ENCODE peak calls at places on chromosomes 2 and 18, in seven cellular contexts. X, I, C, M, E, R and B are unnamed samples.

GRCh38 chr2:173287594-173287993 is 67.1 kb upstream of the CDCA7 start:
- DNase-seq in X (no peak), I (no peak), C (no peak), M (no peak), E (no peak), R (no peak), B (no peak)

GRCh38 chr2:80222644-80223043 is 81.9 kb downstream of the LRRTM1 start:
- DNase-seq in X (no peak), I (no peak), C (no peak), M (no peak), E (no peak), R (no peak), B (no peak)

GRCh38 chr18:45384137-45384998 is 230.9 kb upstream of the SLC14A2 start:
- DNase-seq in X (no peak), I (no peak), C (peak; percentile 67), M (peak; percentile 29), E (peak; percentile 49), R (peak; percentile 16), B (no peak)

GRCh38 chr2:81225756-81226155 is 921.2 kb upstream of the LRRTM1 start:
- DNase-seq in X (no peak), I (no peak), C (no peak), M (no peak), E (no peak), R (no peak), B (no peak)

GRCh38 chr2:238970553-238971081 is 122.7 kb downstream of the TWIST2 start:
- DNase-seq in X (peak; percentile 74), I (peak; percentile 9), C (peak; percentile 49), M (peak; percentile 52), E (no peak), R (peak; percentile 33), B (no peak)

GRCh38 chr2:135980450-135981080 is 4.9 kb downstream of the DARS1 start:
- DNase-seq in X (no peak), I (no peak), C (no peak), M (no peak), E (no peak), R (no peak), B (no peak)

GRCh38 chr18:36354989-36355388 is 57.5 kb downstream of the FHOD3 start:
- DNase-seq in X (no peak), I (no peak), C (no peak), M (peak; percentile 48), E (no peak), R (no peak), B (no peak)

GRCh38 chr2:120863173-120863545 is 127.5 kb downstream of the GLI2 start:
- DNase-seq in X (peak; percentile 54), I (no peak), C (no peak), M (no peak), E (no peak), R (no peak), B (no peak)

GRCh38 chr2:97748397-97748796 is 35.0 kb downstream of the ZAP70 start:
- DNase-seq in X (no peak), I (no peak), C (no peak), M (no peak), E (no peak), R (no peak), B (no peak)

GRCh38 chr2:241561811-241562210 is 3.3 kb downstream of the BOK start:
- DNase-seq in X (peak; percentile 79), I (no peak), C (peak; percentile 80), M (peak; percentile 63), E (peak; percentile 45), R (no peak), B (no peak)

GRCh38 chr2:215812966-215813365 is 200.4 kb downstream of the MREG start:
- DNase-seq in X (no peak), I (no peak), C (no peak), M (no peak), E (no peak), R (no peak), B (no peak)

GRCh38 chr2:79952561-79952960 is 352.0 kb downstream of the LRRTM1 start:
- DNase-seq in X (no peak), I (no peak), C (no peak), M (no peak), E (no peak), R (no peak), B (no peak)

GRCh38 chr18:58235001-58235436 is 191.0 kb downstream of the NEDD4L start:
- DNase-seq in X (no peak), I (no peak), C (no peak), M (no peak), E (no peak), R (no peak), B (no peak)

GRCh38 chr2:14634223-14634884 is 1.8 kb downstream of the LRATD1 start:
- DNase-seq in X (peak; percentile 90), I (peak; percentile 44), C (peak; percentile 81), M (peak; percentile 76), E (peak; percentile 91), R (no peak), B (no peak)

GRCh38 chr18:75455249-75456183 is 28.0 kb upstream of the SMIM21 start:
- DNase-seq in X (no peak), I (no peak), C (no peak), M (peak; percentile 21), E (no peak), R (no peak), B (no peak)

GRCh38 chr2:5365871-5366461 is 326.2 kb upstream of the SOX11 start:
- DNase-seq in X (peak; percentile 74), I (peak; percentile 7), C (peak; percentile 19), M (peak; percentile 53), E (peak; percentile 38), R (no peak), B (no peak)

GRCh38 chr2:95044598-95044997 is 19.1 kb downstream of the MAL start:
- DNase-seq in X (no peak), I (no peak), C (no peak), M (no peak), E (no peak), R (no peak), B (no peak)

GRCh38 chr2:161241894-161242293 is 66.3 kb upstream of the PSMD14 start:
- DNase-seq in X (no peak), I (no peak), C (no peak), M (no peak), E (no peak), R (no peak), B (no peak)

GRCh38 chr2:161237397-161238263 is 70.6 kb upstream of the PSMD14 start:
- DNase-seq in X (peak; percentile 64), I (no peak), C (peak; percentile 87), M (peak; percentile 71), E (peak; percentile 40), R (no peak), B (no peak)

GRCh38 chr2:161239416-161240109 is 68.7 kb upstream of the PSMD14 start:
- DNase-seq in X (peak; percentile 46), I (no peak), C (no peak), M (no peak), E (peak; percentile 23), R (no peak), B (no peak)

GRCh38 chr2:161238264-161238558 is 70.0 kb upstream of the PSMD14 start:
- DNase-seq in X (no peak), I (no peak), C (no peak), M (no peak), E (no peak), R (no peak), B (no peak)

DNA sequence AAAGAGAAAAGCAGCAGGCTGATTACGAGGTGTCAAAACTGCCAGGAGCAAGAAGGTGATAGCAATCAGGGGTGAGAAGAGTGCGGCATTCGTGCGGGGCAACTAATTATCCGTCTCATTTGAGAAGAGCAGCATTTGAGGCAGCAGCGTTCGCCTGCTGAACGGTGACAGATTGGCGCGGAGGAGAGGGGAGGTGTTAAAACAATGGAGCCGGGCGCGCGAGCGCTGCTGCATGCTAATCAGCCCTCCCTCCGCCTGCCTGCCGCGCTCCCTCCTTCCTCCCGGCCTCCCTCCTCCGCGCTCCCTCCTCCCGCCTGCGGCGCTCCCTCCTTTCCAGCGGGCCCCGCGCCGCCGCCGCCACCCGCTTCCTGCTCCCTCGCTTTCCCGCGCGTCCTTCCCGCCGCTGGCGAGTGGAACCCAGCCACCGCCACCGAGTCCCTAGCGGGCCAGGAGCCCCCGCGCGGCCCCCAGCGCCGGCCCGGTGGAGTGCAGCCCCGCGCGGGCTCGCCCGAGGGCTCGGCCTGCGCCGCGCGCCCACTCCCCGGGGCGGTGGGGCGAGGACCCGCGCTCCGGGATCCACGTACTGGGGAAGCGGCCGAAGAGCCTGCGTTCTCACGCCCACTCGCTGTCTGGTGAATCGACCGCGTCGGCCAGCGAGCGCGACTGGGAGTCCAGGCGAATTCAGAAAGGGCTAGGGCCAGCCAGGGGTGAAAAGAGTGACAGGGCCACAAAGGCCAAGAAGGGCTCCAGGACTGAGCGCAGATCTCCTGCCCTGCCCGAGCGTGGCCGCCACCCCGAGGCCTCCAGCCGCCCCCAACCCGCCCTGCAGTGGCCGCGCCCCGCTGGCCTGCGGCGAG is 69.4 kb upstream of the PSMD14 start:
- DNase-seq in X (peak; percentile 72), I (no peak), C (peak; percentile 90), M (peak; percentile 55), E (peak; percentile 68), R (no peak), B (no peak)
- TF ChIP-seq CTCF in X (no peak), I (no peak), C (peak; percentile 10), M (no peak), E (no peak), R (no peak), B (no peak)

GRCh38 chr2:83650897-83651296 is 808.2 kb downstream of the SUCLG1 start:
- DNase-seq in X (no peak), I (no peak), C (no peak), M (no peak), E (no peak), R (no peak), B (no peak)

GRCh38 chr2:83650156-83650555 is 808.9 kb downstream of the SUCLG1 start:
- DNase-seq in X (no peak), I (no peak), C (no peak), M (no peak), E (no peak), R (no peak), B (no peak)
- TF ChIP-seq CTCF in X (no peak), I (no peak), C (no peak), M (no peak), E (no peak), R (no peak), B (no peak)

GRCh38 chr2:70985956-70986355 is 7.5 kb downstream of the ANKRD53 start:
- DNase-seq in X (no peak), I (no peak), C (no peak), M (no peak), E (no peak), R (no peak), B (no peak)

GRCh38 chr2:70983506-70984227 is 5.2 kb downstream of the ANKRD53 start:
- DNase-seq in X (no peak), I (no peak), C (peak; percentile 1), M (no peak), E (peak; percentile 7), R (no peak), B (no peak)

GRCh38 chr2:70984228-70984575 is 5.8 kb downstream of the ANKRD53 start:
- DNase-seq in X (no peak), I (no peak), C (no peak), M (no peak), E (peak; percentile 3), R (no peak), B (no peak)

GRCh38 chr2:70985283-70985688 is 6.9 kb downstream of the ANKRD53 start:
- DNase-seq in X (no peak), I (no peak), C (peak; percentile 5), M (no peak), E (peak; percentile 16), R (no peak), B (no peak)

GRCh38 chr2:70984576-70985282 is 6.3 kb downstream of the ANKRD53 start:
- DNase-seq in X (peak; percentile 85), I (no peak), C (peak; percentile 57), M (peak; percentile 65), E (peak; percentile 42), R (peak; percentile 27), B (no peak)
- TF ChIP-seq CTCF in X (peak; percentile 86), I (peak; percentile 78), C (peak; percentile 62), M (peak; percentile 59), E (peak; percentile 61), R (peak; percentile 90), B (peak; percentile 95)

GRCh38 chr18:23587220-23587642 is 925 bp upstream of the NPC1 start:
- DNase-seq in X (no peak), I (no peak), C (no peak), M (no peak), E (peak; percentile 19), R (no peak), B (no peak)
- TF ChIP-seq CTCF in X (no peak), I (no peak), C (no peak), M (no peak), E (no peak), R (no peak), B (peak; percentile 66)